ENCODE peak calls at places on chromosomes 7 and 10, in ten cellular contexts. Q is aorta; T is effector memory CD8-positive, alpha-beta T cell; S is colonic mucosa; M is SW 1271; C is tibial nerve; X is endothelial cell of umbilical vein; Y is stimulated activated CD8-positive, alpha-beta memory T cell treated with anti-CD3 and anti-CD28 coated beads, Interleukin-4, amount 100 ng/mL, for 4 hours; D is T-helper 1 cell; J is Calu3. W is an unnamed sample.

GRCh38 chr7:144384555-144385245 is 18.8 kb downstream of the NOBOX start:
- DNase-seq in X (no peak), Y (no peak), C (no peak), D (no peak), T (no peak), Q (no peak), S (peak), M (no peak), J (peak), W (no peak)

GRCh38 chr7:137545059-137545730 is 201.7 kb upstream of the PTN start:
- DNase-seq in D (no peak), Y (no peak), S (no peak), Q (no peak), J (no peak), M (no peak), X (no peak), C (no peak), T (no peak), W (no peak)

GRCh38 chr10:63713191-63714144 is 192.3 kb downstream of the REEP3 start:
- DNase-seq in Y (no peak), D (no peak), Q (peak), J (peak), T (no peak), X (peak), S (peak), M (no peak), C (peak), W (no peak)

GRCh38 chr10:13627459-13628310 is 40.9 kb downstream of the PRPF18 start:
- DNase-seq in Q (no peak), C (no peak), Y (no peak), D (no peak), S (no peak), X (no peak), T (no peak), J (no peak), M (no peak), W (no peak)

GRCh38 chr10:23253780-23254179 is 61.7 kb downstream of the PTF1A start:
- DNase-seq in C (no peak), T (no peak), M (no peak), S (no peak), Q (no peak), J (no peak), Y (no peak), D (no peak), X (no peak), W (no peak)

GRCh38 chr10:51685768-51686167 is 13.6 kb downstream of the CSTF2T start:
- DNase-seq in J (peak), C (no peak), D (no peak), T (no peak), S (no peak), X (no peak), Q (no peak), M (no peak), Y (no peak), W (no peak)

GRCh38 chr10:5434017-5434753 is 21.8 kb downstream of the NET1 start:
- DNase-seq in D (no peak), M (peak), Y (no peak), J (peak), Q (no peak), T (no peak), X (peak), C (no peak), S (no peak), W (peak)

GRCh38 chr7:2227699-2228098 is 5.0 kb downstream of the MAD1L1 start:
- DNase-seq in M (no peak), Q (no peak), S (no peak), D (no peak), T (no peak), C (no peak), Y (no peak), J (no peak), X (no peak), W (no peak)

GRCh38 chr7:13099197-13099795 is 411.9 kb downstream of the ARL4A start:
- DNase-seq in C (no peak), M (no peak), S (no peak), Q (no peak), J (no peak), Y (no peak), X (no peak), T (no peak), D (no peak), W (no peak)

GRCh38 chr10:28397229-28397628 is 94.4 kb upstream of the MPP7 start:
- DNase-seq in Y (no peak), Q (no peak), D (no peak), X (no peak), C (no peak), J (no peak), M (no peak), T (no peak), S (no peak), W (no peak)

GRCh38 chr10:98424308-98425254 is 9.6 kb upstream of the PYROXD2 start:
- DNase-seq in C (no peak), X (no peak), M (no peak), T (no peak), S (no peak), Y (no peak), D (no peak), Q (no peak), J (no peak), W (no peak)

GRCh38 chr10:129767751-129768150 is 196.3 kb downstream of the EBF3 start:
- DNase-seq in C (no peak), T (no peak), X (no peak), Y (no peak), S (no peak), J (no peak), D (no peak), M (no peak), Q (no peak), W (no peak)

GRCh38 chr10:11245510-11245909 is 227.8 kb downstream of the CELF2 start:
- DNase-seq in M (no peak), Y (no peak), Q (no peak), D (no peak), T (no peak), X (no peak), J (no peak), S (no peak), C (no peak), W (no peak)

GRCh38 chr7:151729521-151729921 is 147.4 kb downstream of the PRKAG2 start:
- DNase-seq in X (no peak), S (no peak), D (no peak), M (no peak), C (no peak), J (no peak), Q (peak), T (no peak), Y (no peak), W (no peak)

GRCh38 chr10:74079914-74080590 is 70.6 kb downstream of the AP3M1 start:
- DNase-seq in S (no peak), Q (no peak), T (no peak), X (no peak), Y (no peak), J (no peak), C (no peak), M (peak), D (no peak), W (no peak)

W was measured in KG1.